ENCODE peak calls at places on chromosomes 3 and 15, in seven cellular contexts. H is Calu3, A is AG09309, U is stomach, L is endodermal cell, O is thyroid gland, Z is omental fat pad. C is an unnamed sample.

GRCh38 chr15:88909956-88910831 is 3.0 kb downstream of the MFGE8 start:
- DNase-seq in H (no peak), A (no peak), U (no peak), L (no peak), O (peak; percentile 76), Z (no peak), C (no peak)

GRCh38 chr3:177385831-177386301 is 188.6 kb upstream of the TBL1XR1 start:
- DNase-seq in H (no peak), A (peak; percentile 40), U (no peak), L (no peak), O (no peak), Z (no peak), C (no peak)

GRCh38 chr3:170425491-170426239 is 7.0 kb downstream of the CLDN11 start:
- DNase-seq in H (no peak), A (no peak), U (no peak), L (peak; percentile 63), O (no peak), Z (no peak), C (no peak)

GRCh38 chr15:80861776-80862175 is 82.6 kb downstream of the CEMIP start:
- DNase-seq in H (no peak), A (no peak), U (no peak), L (no peak), O (peak; percentile 17), Z (no peak), C (no peak)

GRCh38 chr3:47347217-47347801 is 33.5 kb upstream of the PTPN23 start:
- DNase-seq in H (no peak), A (peak; percentile 55), U (no peak), L (no peak), O (no peak), Z (no peak), C (no peak)

GRCh38 chr3:193176690-193177089 is 64.3 kb upstream of the PLAAT1 start:
- DNase-seq in H (no peak), A (no peak), U (no peak), L (no peak), O (no peak), Z (no peak), C (no peak)

GRCh38 chr3:191356586-191357439 is 26.5 kb upstream of the UTS2B start:
- DNase-seq in H (peak; percentile 68), A (no peak), U (peak; percentile 31), L (peak; percentile 51), O (peak; percentile 60), Z (no peak), C (no peak)

GRCh38 chr3:12479919-12480425 is 4.3 kb upstream of the TSEN2 start:
- DNase-seq in H (peak; percentile 35), A (no peak), U (peak; percentile 78), L (peak; percentile 81), O (no peak), Z (no peak), C (no peak)

GRCh38 chr3:15781131-15781530 is 16.6 kb downstream of the ANKRD28 start:
- DNase-seq in H (no peak), A (no peak), U (no peak), L (no peak), O (no peak), Z (no peak), C (no peak)

GRCh38 chr3:183148056-183148455 is 14.5 kb downstream of the LAMP3 start:
- DNase-seq in H (no peak), A (peak; percentile 45), U (no peak), L (no peak), O (no peak), Z (no peak), C (no peak)

GRCh38 chr3:172082820-172083513 is 43.6 kb downstream of the FNDC3B start:
- DNase-seq in H (no peak), A (no peak), U (no peak), L (no peak), O (no peak), Z (no peak), C (no peak)

GRCh38 chr3:118671192-118671591 is 363.5 kb downstream of the IGSF11 start:
- DNase-seq in H (no peak), A (no peak), U (no peak), L (peak; percentile 53), O (no peak), Z (no peak), C (no peak)

GRCh38 chr3:118675305-118675704 is 359.3 kb downstream of the IGSF11 start:
- DNase-seq in H (no peak), A (no peak), U (no peak), L (no peak), O (no peak), Z (no peak), C (no peak)
- TF ChIP-seq CTCF in H (no peak), A (no peak), U (no peak), L (no peak), O (no peak), Z (no peak), C (no peak)

GRCh38 chr3:161471211-161471610 is 25.4 kb upstream of the OTOL1 start:
- DNase-seq in H (no peak), A (no peak), U (no peak), L (no peak), O (no peak), Z (no peak), C (no peak)

GRCh38 chr3:161474691-161475090 is 21.9 kb upstream of the OTOL1 start:
- DNase-seq in H (no peak), A (no peak), U (no peak), L (no peak), O (no peak), Z (no peak), C (no peak)

GRCh38 chr3:161474139-161474538 is 22.5 kb upstream of the OTOL1 start:
- DNase-seq in H (no peak), A (no peak), U (no peak), L (no peak), O (no peak), Z (no peak), C (no peak)

GRCh38 chr3:161475905-161476304 is 20.7 kb upstream of the OTOL1 start:
- DNase-seq in H (peak; percentile 34), A (no peak), U (no peak), L (no peak), O (no peak), Z (no peak), C (no peak)
- TF ChIP-seq CTCF in H (no peak), A (no peak), U (no peak), L (no peak), O (no peak), Z (no peak), C (no peak)

DNA sequence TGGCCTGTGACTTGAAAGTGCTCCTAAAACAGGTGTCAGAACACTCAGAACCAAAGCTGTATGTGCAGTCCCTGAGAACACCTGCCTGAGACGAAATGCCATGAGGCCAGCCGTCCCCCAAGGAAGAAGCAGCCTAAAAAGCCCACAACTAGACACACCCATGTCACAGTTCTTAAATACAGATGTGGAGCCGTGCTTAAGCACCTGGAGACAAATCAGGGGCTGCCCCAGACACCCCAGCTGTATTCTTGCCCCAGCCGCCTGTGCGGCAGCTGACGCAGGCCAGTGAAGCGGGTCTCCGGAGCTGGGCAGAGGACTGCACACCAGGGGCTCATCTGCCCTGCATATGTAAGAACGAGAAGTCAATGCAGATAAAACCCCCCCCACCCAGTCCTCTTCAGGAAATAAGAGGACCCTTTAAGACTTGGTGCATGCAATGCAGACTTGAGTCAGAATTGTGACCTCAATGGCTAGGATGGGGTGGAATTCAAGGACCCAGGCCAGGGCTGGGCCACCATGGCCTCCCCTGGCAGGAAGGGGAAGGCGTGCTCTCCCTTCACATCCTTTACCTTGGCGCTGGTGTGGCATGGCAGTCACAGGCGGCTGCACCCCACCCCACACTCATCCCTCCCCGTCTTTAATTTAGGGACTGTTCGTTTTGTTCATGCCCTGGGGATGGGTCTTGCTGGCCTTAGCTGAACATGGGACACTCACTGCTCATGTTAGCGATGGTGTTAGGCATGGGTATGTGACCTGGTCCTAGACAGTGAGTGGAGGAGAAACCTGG is 27.7 kb upstream of the PLXNA1 start:
- DNase-seq in H (no peak), A (no peak), U (no peak), L (no peak), O (no peak), Z (no peak), C (peak; percentile 56)
- TF ChIP-seq CTCF in H (no peak), A (no peak), U (no peak), L (no peak), O (no peak), Z (no peak), C (no peak)

GRCh38 chr15:52172869-52173268 is 18.3 kb downstream of the GNB5 start:
- DNase-seq in H (no peak), A (no peak), U (no peak), L (no peak), O (no peak), Z (no peak), C (no peak)

GRCh38 chr15:52171807-52172206 is 19.4 kb downstream of the GNB5 start:
- DNase-seq in H (no peak), A (no peak), U (no peak), L (no peak), O (no peak), Z (no peak), C (no peak)

DNA sequence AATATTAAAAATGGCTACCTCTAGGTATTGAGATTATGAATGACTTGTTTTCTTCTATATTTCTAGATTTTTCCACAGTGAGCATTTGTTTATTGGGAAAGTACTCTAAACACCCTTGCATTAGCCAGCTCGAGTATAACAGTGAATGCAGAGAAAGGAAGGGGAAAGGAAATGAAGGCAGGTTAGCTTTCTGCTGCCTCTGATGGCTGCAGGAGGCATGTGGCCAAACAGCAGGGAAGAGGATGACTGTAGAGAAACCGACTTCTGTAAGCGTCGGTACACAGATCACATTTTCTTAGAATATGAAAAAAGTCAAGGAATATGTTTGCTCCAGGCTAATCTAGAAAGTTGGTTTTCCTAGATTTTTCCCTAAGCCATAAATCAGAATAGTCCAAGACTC is 19.8 kb downstream of the GNB5 start:
- DNase-seq in H (no peak), A (no peak), U (no peak), L (no peak), O (peak; percentile 13), Z (no peak), C (no peak)
- TF ChIP-seq CTCF in H (no peak), A (no peak), U (no peak), L (peak; percentile 49), O (no peak), Z (no peak), C (no peak)

C was measured in activated B cell treated with CpG ODN at 0.5 μM for 24 hours.